ENCODE peak calls at places on chromosome 11, in ten cellular contexts. K, T, E, F, N, Z, W, H, S and O are unnamed samples. For H3K9me2, the result is how much of the 10 kb centered on the place peaks cover.

GRCh38 chr11:46047520-46047919 is 73.7 kb downstream of the PHF21A start:
- DNase-seq in W (no peak), F (no peak), K (no peak), N (no peak), T (peak), H (no peak), E (no peak), S (peak), Z (peak), O (no peak)

GRCh38 chr11:112241486-112241885 is 15.3 kb downstream of the PTS start:
- DNase-seq in H (no peak), W (no peak), Z (peak), K (no peak), E (no peak), S (peak), T (peak), N (no peak), F (no peak), O (no peak)

GRCh38 chr11:113992459-113993105 is 17.7 kb downstream of the HTR3A start:
- DNase-seq in E (no peak), S (no peak), T (no peak), H (no peak), F (peak), K (no peak), W (no peak), Z (no peak), N (peak), O (peak)

GRCh38 chr11:112097734-112098528 is 11.3 kb downstream of the SDHD start:
- DNase-seq in K (no peak), S (no peak), W (no peak), E (no peak), H (no peak), F (no peak), T (no peak), Z (no peak), N (no peak), O (no peak)

GRCh38 chr11:121513807-121514206 is 61.0 kb upstream of the SORL1-AS1 start:
- DNase-seq in W (no peak), S (no peak), T (no peak), E (no peak), Z (no peak), H (no peak), K (no peak), F (no peak), N (no peak), O (no peak)

GRCh38 chr11:119700536-119701346 is 28.3 kb downstream of the NECTIN1 start:
- DNase-seq in Z (peak), T (peak), W (no peak), H (no peak), N (no peak), E (no peak), S (peak), K (no peak), F (no peak), O (no peak)

GRCh38 chr11:27209562-27210005 is 153.4 kb downstream of the CCDC34 start:
- DNase-seq in F (no peak), T (peak), W (peak), Z (peak), E (no peak), K (peak), N (no peak), H (no peak), S (peak), O (no peak)

GRCh38 chr11:112584674-112585073 is 324.0 kb upstream of the PLET1 start:
- DNase-seq in F (peak), H (peak), E (peak), N (no peak), Z (peak), W (no peak), T (no peak), S (no peak), K (peak), O (peak)

GRCh38 chr11:8266246-8267241 is 2.9 kb upstream of the LMO1 start:
- DNase-seq in S (no peak), W (no peak), Z (no peak), H (no peak), T (no peak), N (no peak), K (no peak), F (no peak), E (no peak), O (no peak)

GRCh38 chr11:88979641-88980040 is 86.1 kb downstream of the GRM5 start:
- DNase-seq in E (no peak), Z (peak), T (peak), S (no peak), H (no peak), W (no peak), F (no peak), N (no peak), K (no peak), O (no peak)

GRCh38 chr11:7927635-7928034 is 3.4 kb downstream of the OR10A6 start:
- DNase-seq in Z (peak), F (no peak), K (no peak), W (no peak), E (no peak), H (peak), T (peak), S (no peak), N (no peak), O (no peak)

GRCh38 chr11:45885274-45885920 is at the start of gene MAPK8IP1:
- DNase-seq in F (peak), N (peak), S (no peak), E (peak), Z (peak), H (peak), T (peak), W (no peak), K (peak), O (peak)

GRCh38 chr11:32939866-32940265 is 47.3 kb downstream of the QSER1 start:
- DNase-seq in F (no peak), T (peak), Z (no peak), S (no peak), H (no peak), W (no peak), K (no peak), N (no peak), E (no peak), O (no peak)

GRCh38 chr11:5090668-5091067 is 21.3 kb downstream of the OR52E1 start:
- DNase-seq in W (no peak), Z (no peak), E (no peak), T (no peak), N (no peak), K (no peak), S (no peak), F (no peak), H (no peak), O (no peak)

GRCh38 chr11:70494559-70495350 is 96.4 kb downstream of the CTTN start:
- DNase-seq in N (no peak), T (no peak), W (no peak), K (no peak), H (no peak), E (no peak), F (no peak), S (no peak), Z (no peak), O (no peak)
- H3K9me2 ChIP-seq in N (under half), T (under half), W (under half), K (under half), H (under half), E (under half), F (under half), S (under half), Z (under half), O (under half)

GRCh38 chr11:131692961-131693360 is 322.5 kb downstream of the NTM start:
- DNase-seq in H (no peak), W (no peak), N (no peak), Z (no peak), S (no peak), T (no peak), K (no peak), E (no peak), F (no peak), O (no peak)

GRCh38 chr11:131692151-131692550 is 321.7 kb downstream of the NTM start:
- DNase-seq in H (no peak), E (no peak), T (peak), W (no peak), F (no peak), N (no peak), K (no peak), S (no peak), Z (no peak), O (no peak)

GRCh38 chr11:131690776-131691557 is 320.6 kb downstream of the NTM start:
- DNase-seq in W (no peak), K (no peak), E (no peak), Z (no peak), T (no peak), S (no peak), N (no peak), H (no peak), F (peak), O (no peak)

GRCh38 chr11:131690362-131690761 is 319.9 kb downstream of the NTM start:
- DNase-seq in T (no peak), H (no peak), Z (no peak), E (no peak), N (no peak), W (no peak), F (no peak), S (no peak), K (no peak), O (no peak)

GRCh38 chr11:131691558-131692041 is 321.2 kb downstream of the NTM start:
- DNase-seq in Z (peak), W (no peak), K (peak), H (peak), E (no peak), S (no peak), N (peak), T (peak), F (peak), O (peak)
- H3K9me2 ChIP-seq in Z (under half), W (under half), K (under half), H (under half), E (under half), S (under half), N (under half), T (under half), F (under half), O (under half)

DNA sequence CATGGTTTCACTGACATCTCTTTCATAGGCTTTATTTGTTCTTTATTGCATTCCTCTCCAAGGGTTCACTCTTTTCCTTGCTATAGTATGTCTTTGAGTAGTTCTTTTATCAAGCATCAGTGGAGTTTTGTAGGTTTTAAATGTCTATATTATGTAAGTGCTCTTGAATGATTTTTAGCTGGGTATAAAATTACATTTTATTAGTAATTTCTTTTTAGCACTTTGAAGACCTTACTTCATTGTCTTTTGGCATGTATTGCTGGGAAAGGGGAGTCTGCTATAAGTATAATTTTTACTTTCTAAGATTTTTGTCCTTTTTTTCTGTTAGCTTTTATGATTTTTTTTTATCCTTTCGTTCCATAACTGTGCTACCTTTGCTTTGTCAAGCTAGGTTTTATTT is 25.5 kb upstream of the CAT start:
- DNase-seq in F (no peak), K (no peak), Z (no peak), T (no peak), N (no peak), H (no peak), E (no peak), W (no peak), S (no peak), O (no peak)
- H3K9me2 ChIP-seq in F (under half), K (under half), Z (under half), T (under half), N (under half), H (under half), E (under half), W (under half), S (under half), O (under half)

DNA sequence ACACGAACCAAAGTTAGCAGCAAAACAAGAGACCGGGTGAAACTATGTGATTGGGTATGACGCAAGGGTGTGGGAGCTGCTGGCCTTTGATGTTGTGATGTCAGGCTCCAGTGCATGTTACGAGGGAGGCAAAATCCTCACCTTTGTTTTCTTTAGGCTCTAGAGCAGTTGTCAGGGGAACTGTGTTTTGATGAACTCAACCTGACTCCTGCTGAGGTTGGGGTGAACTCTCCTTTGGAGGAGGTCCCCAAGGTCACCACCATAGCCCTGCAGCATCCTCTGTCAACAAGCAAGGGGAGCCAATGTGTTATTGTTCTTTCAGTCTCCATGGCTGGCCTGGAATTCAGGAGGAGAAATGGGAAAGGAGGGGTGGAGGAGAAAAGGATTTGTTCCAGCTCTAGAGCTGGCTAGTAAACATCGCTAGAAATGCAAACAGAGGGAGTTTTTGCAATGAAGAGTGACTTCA is 33.8 kb downstream of the RASSF10 start:
- DNase-seq in H (no peak), S (no peak), N (no peak), W (no peak), F (peak), E (no peak), T (no peak), Z (no peak), K (peak), O (no peak)
- H3K9me2 ChIP-seq in H (under half), S (under half), N (under half), W (under half), F (under half), E (under half), T (under half), Z (under half), K (under half), O (under half)

DNA sequence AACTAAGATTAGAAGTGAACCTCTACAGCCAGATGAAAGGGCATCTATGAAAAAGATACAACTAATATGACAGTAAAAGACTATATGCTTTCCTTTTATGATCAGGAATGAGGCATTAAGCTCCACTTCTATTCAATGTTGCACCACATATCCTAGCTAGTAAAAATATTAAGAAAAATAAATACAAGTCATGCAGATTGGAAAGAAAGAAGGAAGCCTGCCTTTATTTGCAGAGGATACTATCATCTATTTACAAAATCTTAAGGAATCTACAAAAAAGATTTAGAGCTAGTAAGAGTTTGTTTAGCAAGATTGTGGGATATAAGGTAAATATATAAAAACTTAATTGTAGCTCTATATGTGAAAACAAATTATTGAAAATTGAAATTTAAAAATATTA is 308.8 kb downstream of the DYNC2H1 start:
- DNase-seq in W (no peak), E (no peak), T (no peak), K (no peak), F (no peak), Z (peak), S (no peak), N (no peak), H (no peak), O (no peak)
- H3K9me2 ChIP-seq in W (under half), E (under half), T (under half), K (under half), F (under half), Z (under half), S (under half), N (under half), H (under half), O (under half)

DNA sequence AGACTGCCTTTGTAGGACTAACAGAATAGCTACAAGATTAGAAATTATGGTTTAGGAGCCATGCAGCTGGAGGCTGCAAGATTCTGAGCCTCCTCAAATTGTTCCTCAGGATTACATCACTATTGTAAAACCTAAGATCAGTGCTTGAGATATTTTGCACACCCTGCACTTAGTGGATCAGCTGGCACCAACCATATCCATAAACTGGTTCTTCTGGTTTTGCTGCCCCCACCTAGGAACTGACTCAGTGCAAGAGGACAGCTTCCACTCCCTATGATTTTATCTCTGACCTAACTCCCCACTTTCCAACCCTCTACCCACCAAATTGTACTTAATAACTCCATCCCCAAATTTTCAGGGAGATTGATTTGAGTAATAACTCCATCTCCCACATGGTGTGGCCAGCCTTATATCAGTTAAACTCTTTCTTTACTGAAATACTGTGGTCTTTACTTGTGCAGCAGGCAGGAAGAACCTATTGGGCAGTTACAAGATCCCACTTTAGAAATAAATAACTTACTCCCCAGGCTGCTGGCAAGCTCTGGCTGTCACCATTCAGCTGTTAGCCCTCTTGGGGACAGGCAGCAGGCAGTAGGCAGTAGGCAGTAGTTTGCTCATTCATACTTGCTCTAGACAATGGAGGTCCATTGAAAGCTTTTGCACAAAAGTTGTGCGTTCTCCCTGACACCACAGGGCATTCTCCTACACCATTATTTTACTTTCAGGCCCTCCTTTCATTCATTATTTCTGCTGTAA is 119.0 kb downstream of the SLC17A6 start:
- DNase-seq in H (no peak), T (no peak), K (no peak), Z (peak), W (no peak), S (peak), N (no peak), E (no peak), F (no peak), O (no peak)
- H3K9me2 ChIP-seq in H (under half), T (under half), K (under half), Z (under half), W (under half), S (under half), N (under half), E (under half), F (under half), O (under half)

GRCh38 chr11:69482322-69482721 is 859 bp downstream of the LINC01488 start:
- DNase-seq in T (no peak), Z (no peak), W (no peak), E (no peak), H (no peak), K (no peak), F (no peak), N (no peak), S (no peak), O (no peak)
- H3K9me2 ChIP-seq in T (under half), Z (under half), W (under half), E (under half), H (under half), K (under half), F (under half), N (under half), S (under half), O (under half)

DNA sequence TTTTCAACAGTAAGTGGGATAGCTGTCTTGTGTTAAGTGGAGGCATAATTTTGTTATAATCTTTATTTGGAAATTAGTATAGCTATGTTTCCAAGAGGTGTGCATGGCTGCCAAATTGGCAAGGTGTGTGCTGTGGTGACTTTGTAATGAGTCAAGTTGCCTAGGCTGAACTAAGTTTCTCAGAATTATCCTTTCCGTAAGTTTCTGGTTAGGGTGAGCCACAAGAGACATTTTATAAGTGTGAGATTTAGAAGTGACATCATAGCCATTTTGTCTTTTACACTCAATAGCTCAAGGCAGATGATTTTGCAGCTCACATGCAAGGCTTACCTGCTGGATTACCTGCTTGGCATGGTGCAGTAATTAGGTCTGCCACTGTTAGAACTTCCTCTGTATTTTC is 90.3 kb downstream of the C11orf87 start:
- DNase-seq in Z (no peak), F (no peak), K (no peak), S (no peak), H (no peak), W (no peak), T (peak), E (no peak), N (no peak), O (no peak)
- H3K9me2 ChIP-seq in Z (under half), F (under half), K (under half), S (under half), H (under half), W (under half), T (under half), E (under half), N (under half), O (under half)